ENCODE peak calls at places on chromosomes 11 and 22, in eight cellular contexts. G, X, V, H, M, W, E and K are unnamed samples.

GRCh38 chr11:111422494-111423249 is 43.6 kb upstream of the POU2AF1 start:
- DNase-seq in X (peak; percentile 31), G (peak; percentile 87), V (peak; percentile 26), H (peak; percentile 72), W (no peak), E (peak; percentile 54), M (no peak), K (peak; percentile 61)

GRCh38 chr11:2443406-2443805 is 908 bp downstream of the TRPM5 start:
- DNase-seq in W (no peak), H (no peak), M (no peak), G (no peak), X (no peak), V (no peak), E (no peak), K (no peak)

GRCh38 chr11:9858822-9859221 is 194.9 kb downstream of the SWAP70 start:
- DNase-seq in E (peak; percentile 33), W (no peak), X (peak; percentile 31), V (peak; percentile 50), H (no peak), M (no peak), G (no peak), K (no peak)

GRCh38 chr22:19178065-19178658 is 374 bp downstream of the SLC25A1 start:
- DNase-seq in W (no peak), G (peak; percentile 67), X (peak; percentile 11), E (no peak), V (peak; percentile 11), M (peak; percentile 84), H (peak; percentile 64), K (peak; percentile 82)

GRCh38 chr22:35552186-35552842 is 11.7 kb downstream of the RASD2 start:
- DNase-seq in V (no peak), X (no peak), W (no peak), M (no peak), G (peak; percentile 86), H (peak; percentile 67), E (peak; percentile 43), K (peak; percentile 80)

GRCh38 chr11:10294289-10294953 is 402 bp upstream of the SBF2 start:
- DNase-seq in V (peak; percentile 87), H (peak; percentile 27), W (no peak), E (peak; percentile 83), X (peak; percentile 88), G (peak; percentile 44), M (peak; percentile 71), K (peak; percentile 25)

GRCh38 chr22:17159504-17159951 is 451 bp upstream of the HDHD5 start:
- DNase-seq in M (peak; percentile 78), H (peak; percentile 54), E (peak; percentile 55), V (peak; percentile 47), G (no peak), X (peak; percentile 38), W (no peak), K (peak; percentile 57)

GRCh38 chr11:116851631-116852030 is 14.2 kb upstream of the APOA1 start:
- DNase-seq in V (no peak), G (no peak), H (no peak), M (no peak), X (no peak), E (peak; percentile 36), W (no peak), K (no peak)

GRCh38 chr11:1555713-1556153 is 16.3 kb downstream of the DUSP8 start:
- DNase-seq in M (no peak), X (no peak), W (no peak), G (no peak), H (no peak), V (no peak), E (no peak), K (no peak)

GRCh38 chr11:28963189-28963588 is 855.0 kb downstream of the METTL15 start:
- DNase-seq in X (peak; percentile 20), G (no peak), W (no peak), E (peak; percentile 69), M (no peak), H (no peak), V (peak; percentile 83), K (no peak)

GRCh38 chr11:19076744-19077589 is 16.4 kb upstream of the MRGPRX2 start:
- DNase-seq in G (peak; percentile 80), H (peak; percentile 79), E (peak; percentile 62), V (peak; percentile 19), W (no peak), X (peak; percentile 30), M (no peak), K (peak; percentile 64)

GRCh38 chr22:50289942-50290630 is 17.4 kb downstream of the PLXNB2 start:
- DNase-seq in G (no peak), X (no peak), V (no peak), M (no peak), H (no peak), E (no peak), W (no peak), K (no peak)

GRCh38 chr11:117834838-117835443 is 10.4 kb upstream of the FXYD2 start:
- DNase-seq in X (no peak), E (no peak), H (no peak), G (no peak), V (no peak), W (no peak), M (no peak), K (no peak)

GRCh38 chr11:112374486-112375140 is 114.0 kb upstream of the PLET1 start:
- DNase-seq in G (no peak), E (no peak), X (no peak), V (no peak), M (no peak), W (no peak), H (no peak), K (no peak)

GRCh38 chr11:66902486-66903177 is 45.8 kb downstream of the LRFN4 start:
- DNase-seq in W (no peak), H (no peak), E (no peak), X (no peak), V (no peak), M (no peak), G (no peak), K (no peak)

GRCh38 chr22:49004484-49005399 is 822.9 kb downstream of the BRD1 start:
- DNase-seq in H (no peak), X (no peak), V (no peak), G (no peak), E (no peak), M (no peak), W (no peak), K (no peak)

GRCh38 chr11:113376156-113376555 is 11.4 kb upstream of the ANKK1 start:
- DNase-seq in G (no peak), V (peak; percentile 30), E (peak; percentile 73), X (peak; percentile 21), W (peak; percentile 17), M (no peak), H (no peak), K (peak; percentile 45)

GRCh38 chr11:106152013-106152412 is 74.6 kb downstream of the AASDHPPT start:
- DNase-seq in X (peak; percentile 7), W (peak; percentile 56), H (peak; percentile 0), M (no peak), V (peak; percentile 17), G (no peak), E (peak; percentile 57), K (no peak)

GRCh38 chr11:42175203-42175602 is 715.8 kb upstream of the LRRC4C start:
- DNase-seq in X (peak; percentile 1), M (no peak), G (no peak), W (no peak), V (no peak), E (peak; percentile 75), H (no peak), K (no peak)

DNA sequence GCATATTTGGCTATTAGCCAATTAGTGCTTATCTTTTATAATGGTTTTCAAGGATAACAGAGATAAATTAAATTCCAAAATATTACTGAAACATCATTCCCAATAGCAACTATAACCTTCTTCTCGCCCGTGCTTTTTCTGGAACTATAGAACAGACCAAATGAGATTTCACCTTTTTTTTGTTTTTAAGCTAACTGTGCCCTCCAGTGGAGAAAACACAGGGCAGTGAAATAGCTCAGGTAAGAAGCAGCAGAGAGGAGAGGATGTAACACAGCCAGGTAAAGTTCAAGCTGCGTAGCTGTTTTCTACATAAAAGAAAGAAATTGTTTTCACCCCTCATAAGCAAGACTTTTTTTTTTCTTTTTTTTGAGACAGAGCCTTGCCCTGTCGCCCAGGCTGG is 28.2 kb downstream of the HSD17B12 start:
- DNase-seq in V (no peak), H (no peak), W (no peak), G (no peak), M (no peak), E (peak; percentile 13), X (peak; percentile 17), K (no peak)
- TF ChIP-seq CTCF in V (peak; percentile 24), H (no peak), W (no peak), G (no peak), M (no peak), E (peak; percentile 46), X (peak; percentile 38), K (no peak)

GRCh38 chr11:61901353-61901858 is 10.1 kb upstream of the FADS3 start:
- DNase-seq in G (no peak), W (no peak), E (no peak), V (no peak), X (no peak), H (no peak), M (no peak), K (no peak)
- TF ChIP-seq CTCF in G (no peak), W (no peak), E (no peak), V (no peak), X (no peak), H (no peak), M (no peak), K (no peak)

GRCh38 chr22:22700631-22701030 is 56.2 kb downstream of the GGTLC2 start:
- DNase-seq in G (no peak), H (no peak), X (no peak), V (no peak), M (no peak), W (no peak), E (no peak), K (no peak)

GRCh38 chr22:22694106-22694505 is 49.7 kb downstream of the GGTLC2 start:
- DNase-seq in X (no peak), V (no peak), E (no peak), M (no peak), H (no peak), G (no peak), W (no peak), K (no peak)

GRCh38 chr22:22698263-22698750 is 53.9 kb downstream of the GGTLC2 start:
- DNase-seq in W (no peak), X (no peak), M (no peak), V (no peak), G (no peak), H (no peak), E (no peak), K (peak; percentile 32)

GRCh38 chr22:22696104-22696503 is 51.7 kb downstream of the GGTLC2 start:
- DNase-seq in G (no peak), H (no peak), M (no peak), X (no peak), E (no peak), W (no peak), V (no peak), K (no peak)

GRCh38 chr22:22697377-22698120 is 53.1 kb downstream of the GGTLC2 start:
- DNase-seq in W (no peak), E (no peak), M (no peak), V (no peak), G (peak; percentile 42), X (no peak), H (no peak), K (no peak)
- TF ChIP-seq CTCF in W (no peak), E (no peak), M (no peak), V (no peak), G (no peak), X (no peak), H (no peak), K (no peak)

DNA sequence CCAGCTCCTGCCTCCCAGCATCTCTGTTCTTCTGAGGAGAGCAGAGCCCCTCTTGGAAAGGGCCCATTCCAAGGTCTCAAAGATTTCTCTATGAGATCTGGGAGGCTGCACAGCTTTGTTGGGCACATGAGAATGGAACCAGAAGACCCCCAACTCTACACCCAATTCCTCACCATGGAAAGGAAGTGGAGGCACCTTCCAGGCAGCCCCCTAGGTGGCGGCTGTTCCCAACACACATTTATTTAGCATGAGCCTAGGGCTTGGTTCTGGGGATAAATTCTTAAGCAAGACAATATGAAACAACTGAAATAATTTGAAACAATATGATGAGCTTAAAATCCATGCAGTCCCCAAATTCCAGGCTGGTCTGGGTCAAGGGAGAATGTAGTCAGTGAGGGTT is 100.4 kb downstream of the TIMP3 start:
- DNase-seq in M (no peak), V (no peak), E (no peak), X (no peak), W (no peak), G (no peak), H (no peak), K (no peak)
- TF ChIP-seq CTCF in M (no peak), V (no peak), E (no peak), X (no peak), W (no peak), G (no peak), H (no peak), K (no peak)